ENCODE peak calls at places on chromosomes 5 and 9, in seven cellular contexts. One of them, this sample, is unnamed.

GRCh38 chr5:24045034-24045433 is 537.6 kb downstream of the PRDM9 start:
- DNase-seq in A549: no peak
- DNase-seq in CD8-positive, alpha-beta T cell: no peak
- DNase-seq in colonic mucosa: no peak
- DNase-seq in GM12865: no peak
- DNase-seq in cardiac muscle cell: no peak
- DNase-seq in mucosa of descending colon: no peak
- DNase-seq in this sample: no peak

GRCh38 chr5:15008476-15008875 is 136.9 kb upstream of the ANKH start:
- DNase-seq in colonic mucosa: peak; percentile 94
- DNase-seq in A549: peak; percentile 94
- DNase-seq in CD8-positive, alpha-beta T cell: no peak
- DNase-seq in mucosa of descending colon: peak; percentile 86
- DNase-seq in cardiac muscle cell: no peak
- DNase-seq in GM12865: no peak
- DNase-seq in this sample: peak; percentile 93

GRCh38 chr5:152470167-152470566 is 65.1 kb upstream of the NMUR2 start:
- DNase-seq in CD8-positive, alpha-beta T cell: no peak
- DNase-seq in mucosa of descending colon: no peak
- DNase-seq in GM12865: no peak
- DNase-seq in cardiac muscle cell: no peak
- DNase-seq in A549: no peak
- DNase-seq in colonic mucosa: no peak
- DNase-seq in this sample: no peak

GRCh38 chr9:1869843-1870242 is 145.3 kb upstream of the SMARCA2 start:
- DNase-seq in A549: peak; percentile 29
- DNase-seq in mucosa of descending colon: peak; percentile 13
- DNase-seq in colonic mucosa: peak; percentile 20
- DNase-seq in GM12865: peak; percentile 85
- DNase-seq in CD8-positive, alpha-beta T cell: no peak
- DNase-seq in cardiac muscle cell: peak; percentile 63
- DNase-seq in this sample: no peak

GRCh38 chr5:132812949-132813598 is at the start of gene SOWAHA:
- DNase-seq in A549: no peak
- DNase-seq in CD8-positive, alpha-beta T cell: no peak
- DNase-seq in mucosa of descending colon: peak; percentile 76
- DNase-seq in colonic mucosa: peak; percentile 65
- DNase-seq in GM12865: no peak
- DNase-seq in cardiac muscle cell: peak; percentile 37
- DNase-seq in this sample: peak; percentile 86

GRCh38 chr9:125399165-125399564 is 137.5 kb downstream of the GAPVD1 start:
- DNase-seq in GM12865: no peak
- DNase-seq in mucosa of descending colon: no peak
- DNase-seq in colonic mucosa: no peak
- DNase-seq in CD8-positive, alpha-beta T cell: no peak
- DNase-seq in A549: no peak
- DNase-seq in cardiac muscle cell: no peak
- DNase-seq in this sample: no peak

GRCh38 chr9:129494113-129494789 is 126.7 kb downstream of the C9orf50 start:
- DNase-seq in A549: no peak
- DNase-seq in GM12865: no peak
- DNase-seq in CD8-positive, alpha-beta T cell: no peak
- DNase-seq in cardiac muscle cell: no peak
- DNase-seq in colonic mucosa: peak; percentile 56
- DNase-seq in mucosa of descending colon: peak; percentile 51
- DNase-seq in this sample: peak; percentile 63

GRCh38 chr9:111074395-111074794 is 36.1 kb upstream of the LPAR1 start:
- DNase-seq in GM12865: peak; percentile 30
- DNase-seq in CD8-positive, alpha-beta T cell: no peak
- DNase-seq in cardiac muscle cell: no peak
- DNase-seq in colonic mucosa: no peak
- DNase-seq in mucosa of descending colon: no peak
- DNase-seq in A549: no peak
- DNase-seq in this sample: no peak

GRCh38 chr5:150672237-150672883 is 11.3 kb downstream of the MYOZ3 start:
- DNase-seq in A549: no peak
- DNase-seq in colonic mucosa: peak; percentile 52
- DNase-seq in GM12865: no peak
- DNase-seq in cardiac muscle cell: peak; percentile 53
- DNase-seq in CD8-positive, alpha-beta T cell: no peak
- DNase-seq in mucosa of descending colon: peak; percentile 40
- DNase-seq in this sample: peak; percentile 88

GRCh38 chr5:15601274-15601673 is 101.3 kb downstream of the FBXL7 start:
- DNase-seq in GM12865: no peak
- DNase-seq in mucosa of descending colon: no peak
- DNase-seq in CD8-positive, alpha-beta T cell: no peak
- DNase-seq in cardiac muscle cell: no peak
- DNase-seq in A549: no peak
- DNase-seq in colonic mucosa: no peak
- DNase-seq in this sample: no peak

GRCh38 chr5:113505181-113505580 is 8.3 kb upstream of the YTHDC2 start:
- DNase-seq in GM12865: no peak
- DNase-seq in mucosa of descending colon: no peak
- DNase-seq in A549: no peak
- DNase-seq in CD8-positive, alpha-beta T cell: no peak
- DNase-seq in colonic mucosa: no peak
- DNase-seq in cardiac muscle cell: no peak
- DNase-seq in this sample: no peak

GRCh38 chr5:139648205-139649081 is at the start of gene CXXC5:
- DNase-seq in mucosa of descending colon: peak; percentile 89
- DNase-seq in CD8-positive, alpha-beta T cell: no peak
- DNase-seq in GM12865: peak; percentile 94
- DNase-seq in cardiac muscle cell: peak; percentile 92
- DNase-seq in colonic mucosa: peak; percentile 85
- DNase-seq in A549: peak; percentile 81
- DNase-seq in this sample: peak; percentile 98

GRCh38 chr5:178895615-178896571 is at the start of gene ZFP2:
- DNase-seq in mucosa of descending colon: peak; percentile 72
- DNase-seq in GM12865: no peak
- DNase-seq in cardiac muscle cell: peak; percentile 81
- DNase-seq in CD8-positive, alpha-beta T cell: no peak
- DNase-seq in colonic mucosa: peak; percentile 67
- DNase-seq in A549: peak; percentile 48
- DNase-seq in this sample: peak; percentile 93

GRCh38 chr5:151016700-151017099 is 3.7 kb upstream of the GPX3 start:
- DNase-seq in CD8-positive, alpha-beta T cell: no peak
- DNase-seq in mucosa of descending colon: no peak
- DNase-seq in GM12865: no peak
- DNase-seq in colonic mucosa: no peak
- DNase-seq in A549: no peak
- DNase-seq in cardiac muscle cell: no peak
- DNase-seq in this sample: no peak

GRCh38 chr9:69548676-69549075 is 123.5 kb downstream of the APBA1 start:
- DNase-seq in CD8-positive, alpha-beta T cell: no peak
- DNase-seq in GM12865: no peak
- DNase-seq in mucosa of descending colon: no peak
- DNase-seq in A549: no peak
- DNase-seq in colonic mucosa: no peak
- DNase-seq in cardiac muscle cell: no peak
- DNase-seq in this sample: no peak

GRCh38 chr5:139740993-139741672 is 54.5 kb upstream of the PSD2 start:
- DNase-seq in GM12865: no peak
- DNase-seq in cardiac muscle cell: no peak
- DNase-seq in colonic mucosa: no peak
- DNase-seq in A549: no peak
- DNase-seq in mucosa of descending colon: no peak
- DNase-seq in CD8-positive, alpha-beta T cell: no peak
- DNase-seq in this sample: peak; percentile 54

GRCh38 chr9:13386935-13387667 is 107.6 kb upstream of the MPDZ start:
- DNase-seq in CD8-positive, alpha-beta T cell: no peak
- DNase-seq in colonic mucosa: no peak
- DNase-seq in mucosa of descending colon: no peak
- DNase-seq in cardiac muscle cell: no peak
- DNase-seq in A549: no peak
- DNase-seq in GM12865: no peak
- DNase-seq in this sample: peak; percentile 37

GRCh38 chr9:68895741-68896478 is 118.0 kb downstream of the PRKACG start:
- DNase-seq in cardiac muscle cell: no peak
- DNase-seq in mucosa of descending colon: no peak
- DNase-seq in colonic mucosa: no peak
- DNase-seq in A549: no peak
- DNase-seq in CD8-positive, alpha-beta T cell: no peak
- DNase-seq in GM12865: peak; percentile 81
- DNase-seq in this sample: peak; percentile 53

GRCh38 chr5:87268126-87268969 is 665 bp downstream of the RASA1 start:
- DNase-seq in CD8-positive, alpha-beta T cell: peak; percentile 47
- DNase-seq in A549: peak; percentile 74
- DNase-seq in mucosa of descending colon: peak; percentile 76
- DNase-seq in GM12865: peak; percentile 73
- DNase-seq in cardiac muscle cell: peak; percentile 78
- DNase-seq in colonic mucosa: peak; percentile 78
- DNase-seq in this sample: peak; percentile 90

GRCh38 chr5:170137694-170138214 is 32.1 kb downstream of the FOXI1 start:
- DNase-seq in colonic mucosa: no peak
- DNase-seq in cardiac muscle cell: no peak
- DNase-seq in A549: no peak
- DNase-seq in mucosa of descending colon: no peak
- DNase-seq in CD8-positive, alpha-beta T cell: no peak
- DNase-seq in GM12865: no peak
- DNase-seq in this sample: no peak

GRCh38 chr9:105706156-105706555 is 11.8 kb downstream of the TMEM38B start:
- DNase-seq in CD8-positive, alpha-beta T cell: no peak
- DNase-seq in cardiac muscle cell: no peak
- DNase-seq in mucosa of descending colon: no peak
- DNase-seq in colonic mucosa: no peak
- DNase-seq in A549: no peak
- DNase-seq in GM12865: no peak
- DNase-seq in this sample: no peak

GRCh38 chr9:111728617-111729366 is 65.9 kb downstream of the SHOC1 start:
- DNase-seq in CD8-positive, alpha-beta T cell: no peak
- DNase-seq in colonic mucosa: no peak
- DNase-seq in mucosa of descending colon: no peak
- DNase-seq in A549: peak; percentile 88
- DNase-seq in cardiac muscle cell: no peak
- DNase-seq in GM12865: no peak
- DNase-seq in this sample: no peak

GRCh38 chr5:114152656-114153360 is 209.1 kb upstream of the KCNN2 start:
- DNase-seq in CD8-positive, alpha-beta T cell: no peak
- DNase-seq in colonic mucosa: no peak
- DNase-seq in cardiac muscle cell: no peak
- DNase-seq in GM12865: no peak
- DNase-seq in A549: no peak
- DNase-seq in mucosa of descending colon: no peak
- DNase-seq in this sample: no peak

GRCh38 chr9:13993482-13994267 is 320.3 kb downstream of the NFIB start:
- DNase-seq in colonic mucosa: no peak
- DNase-seq in cardiac muscle cell: no peak
- DNase-seq in CD8-positive, alpha-beta T cell: no peak
- DNase-seq in mucosa of descending colon: no peak
- DNase-seq in A549: no peak
- DNase-seq in GM12865: no peak
- DNase-seq in this sample: peak; percentile 48

GRCh38 chr5:79983618-79984017 is 7.4 kb downstream of the MTX3 start:
- DNase-seq in colonic mucosa: no peak
- DNase-seq in A549: no peak
- DNase-seq in mucosa of descending colon: no peak
- DNase-seq in GM12865: no peak
- DNase-seq in CD8-positive, alpha-beta T cell: no peak
- DNase-seq in cardiac muscle cell: no peak
- DNase-seq in this sample: no peak
- TF ChIP-seq CTCF in colonic mucosa: no peak
- TF ChIP-seq CTCF in A549: no peak
- TF ChIP-seq CTCF in mucosa of descending colon: no peak
- TF ChIP-seq CTCF in GM12865: no peak
- TF ChIP-seq CTCF in CD8-positive, alpha-beta T cell: no peak
- TF ChIP-seq CTCF in cardiac muscle cell: no peak
- TF ChIP-seq CTCF in this sample: no peak

DNA sequence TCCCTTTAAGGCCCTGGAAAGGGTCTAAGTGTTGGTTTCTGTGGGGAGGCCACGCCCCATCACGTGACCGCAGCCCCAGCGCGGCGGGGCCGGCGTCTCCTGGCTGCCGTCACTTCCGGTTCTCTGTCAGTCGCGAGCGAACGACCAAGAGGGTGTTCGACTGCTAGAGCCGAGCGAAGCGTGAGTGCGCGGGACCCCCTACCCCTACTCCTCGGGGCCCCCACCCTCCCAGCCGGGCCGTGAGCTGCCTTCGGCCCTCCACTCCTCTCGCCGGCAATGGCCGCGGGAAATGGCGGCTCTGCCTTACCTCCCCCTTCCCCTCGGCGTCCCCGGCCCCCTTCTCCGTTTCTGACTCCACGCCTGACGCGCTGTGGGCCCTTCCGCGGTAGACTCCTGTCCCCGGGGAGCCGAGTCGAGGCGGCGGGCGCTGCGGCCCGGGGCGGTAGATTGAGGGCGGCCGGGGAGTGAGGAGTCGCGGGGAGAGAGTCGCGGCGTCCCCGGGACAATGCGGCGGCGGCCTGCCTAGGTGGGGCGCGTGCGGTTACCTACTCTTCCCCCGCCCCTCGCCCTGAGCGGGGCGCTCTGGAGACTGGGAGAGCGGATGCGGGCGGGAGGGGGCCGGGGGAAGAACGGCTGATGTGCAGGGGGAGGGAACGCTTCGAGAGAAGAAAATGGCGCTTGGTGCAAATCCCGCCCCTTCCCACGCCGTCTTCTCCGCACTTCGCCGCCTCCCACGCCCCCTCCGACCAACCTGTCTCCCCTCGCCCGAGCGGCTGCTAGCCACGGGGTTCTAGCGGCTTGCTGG is at the start of gene SUB1:
- DNase-seq in A549: peak; percentile 92
- DNase-seq in GM12865: peak; percentile 96
- DNase-seq in CD8-positive, alpha-beta T cell: peak; percentile 89
- DNase-seq in colonic mucosa: peak; percentile 95
- DNase-seq in mucosa of descending colon: peak; percentile 98
- DNase-seq in cardiac muscle cell: peak; percentile 96
- DNase-seq in this sample: peak; percentile 96
- TF ChIP-seq CTCF in A549: peak; percentile 13
- TF ChIP-seq CTCF in GM12865: no peak
- TF ChIP-seq CTCF in CD8-positive, alpha-beta T cell: no peak
- TF ChIP-seq CTCF in colonic mucosa: no peak
- TF ChIP-seq CTCF in mucosa of descending colon: no peak
- TF ChIP-seq CTCF in cardiac muscle cell: no peak
- TF ChIP-seq CTCF in this sample: no peak

GRCh38 chr5:28770307-28770706 is 1731.9 kb upstream of the CDH9 start:
- DNase-seq in cardiac muscle cell: no peak
- DNase-seq in A549: no peak
- DNase-seq in CD8-positive, alpha-beta T cell: no peak
- DNase-seq in mucosa of descending colon: no peak
- DNase-seq in GM12865: no peak
- DNase-seq in colonic mucosa: no peak
- DNase-seq in this sample: no peak

GRCh38 chr5:28766565-28767158 is 1728.3 kb upstream of the CDH9 start:
- DNase-seq in colonic mucosa: no peak
- DNase-seq in GM12865: peak; percentile 19
- DNase-seq in A549: peak; percentile 67
- DNase-seq in CD8-positive, alpha-beta T cell: no peak
- DNase-seq in cardiac muscle cell: peak; percentile 67
- DNase-seq in mucosa of descending colon: no peak
- DNase-seq in this sample: no peak
- TF ChIP-seq CTCF in colonic mucosa: no peak
- TF ChIP-seq CTCF in GM12865: no peak
- TF ChIP-seq CTCF in A549: peak; percentile 73
- TF ChIP-seq CTCF in CD8-positive, alpha-beta T cell: no peak
- TF ChIP-seq CTCF in cardiac muscle cell: peak; percentile 25
- TF ChIP-seq CTCF in mucosa of descending colon: no peak
- TF ChIP-seq CTCF in this sample: peak; percentile 25

DNA sequence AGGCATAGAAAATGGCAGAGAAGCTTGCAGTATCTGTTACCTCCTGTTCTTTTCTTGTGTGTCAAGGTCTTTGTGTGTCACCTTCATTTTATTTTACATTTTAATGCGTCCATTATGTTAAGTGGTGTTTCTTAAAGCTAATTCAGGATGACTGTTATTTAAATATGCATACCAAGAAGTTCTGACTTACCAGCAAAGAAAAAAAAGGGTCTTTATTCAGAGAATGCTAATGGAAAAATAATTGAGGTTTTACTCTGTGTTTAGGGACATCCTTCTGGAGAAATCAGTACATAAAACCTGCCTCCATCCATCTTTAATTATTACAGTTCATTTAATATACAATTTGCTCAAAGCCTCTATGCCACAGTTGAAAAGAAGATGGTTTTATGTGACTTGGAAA is 52.4 kb downstream of the STK32A start:
- DNase-seq in cardiac muscle cell: no peak
- DNase-seq in colonic mucosa: no peak
- DNase-seq in A549: no peak
- DNase-seq in mucosa of descending colon: no peak
- DNase-seq in CD8-positive, alpha-beta T cell: no peak
- DNase-seq in GM12865: no peak
- DNase-seq in this sample: no peak
- TF ChIP-seq CTCF in cardiac muscle cell: no peak
- TF ChIP-seq CTCF in colonic mucosa: no peak
- TF ChIP-seq CTCF in A549: no peak
- TF ChIP-seq CTCF in mucosa of descending colon: no peak
- TF ChIP-seq CTCF in CD8-positive, alpha-beta T cell: no peak
- TF ChIP-seq CTCF in GM12865: no peak
- TF ChIP-seq CTCF in this sample: no peak

This sample was measured in osteoblast.